ENCODE peak calls at places on chromosomes 13 and 19, in five cellular contexts. One of them, this sample, is unnamed.
A peak's percentile ranks its signal among the peaks of the same experiment; 100 is the strongest.

GRCh38 chr19:512548-513365 is 5.5 kb downstream of the TPGS1 start:
- DNase-seq in activated CD8-positive, alpha-beta T cell treated with anti-CD3 and anti-CD28 coated beads for 36 hours: no peak
- DNase-seq in T-helper 17 cell: no peak
- DNase-seq in activated CD4-positive, CD25-positive, alpha-beta regulatory T cell treated with anti-CD3 and anti-CD28 coated beads, Interleukin-2, amount 50 U/mL, for 16 hours: no peak
- DNase-seq in NCI-H1930: no peak
- DNase-seq in this sample: no peak

GRCh38 chr13:97226788-97227627 is 4.9 kb downstream of the MBNL2 start:
- DNase-seq in T-helper 17 cell: peak; percentile 17
- DNase-seq in activated CD4-positive, CD25-positive, alpha-beta regulatory T cell treated with anti-CD3 and anti-CD28 coated beads, Interleukin-2, amount 50 U/mL, for 16 hours: no peak
- DNase-seq in NCI-H1930: no peak
- DNase-seq in activated CD8-positive, alpha-beta T cell treated with anti-CD3 and anti-CD28 coated beads for 36 hours: peak; percentile 56
- DNase-seq in this sample: no peak

GRCh38 chr19:42279902-42280760 is 11.1 kb downstream of the CIC start:
- DNase-seq in activated CD8-positive, alpha-beta T cell treated with anti-CD3 and anti-CD28 coated beads for 36 hours: peak; percentile 93
- DNase-seq in activated CD4-positive, CD25-positive, alpha-beta regulatory T cell treated with anti-CD3 and anti-CD28 coated beads, Interleukin-2, amount 50 U/mL, for 16 hours: peak; percentile 74
- DNase-seq in NCI-H1930: peak; percentile 86
- DNase-seq in T-helper 17 cell: peak; percentile 73
- DNase-seq in this sample: peak; percentile 97

GRCh38 chr19:1262687-1263123 is 6.4 kb upstream of the CIRBP start:
- DNase-seq in T-helper 17 cell: no peak
- DNase-seq in activated CD4-positive, CD25-positive, alpha-beta regulatory T cell treated with anti-CD3 and anti-CD28 coated beads, Interleukin-2, amount 50 U/mL, for 16 hours: no peak
- DNase-seq in NCI-H1930: no peak
- DNase-seq in activated CD8-positive, alpha-beta T cell treated with anti-CD3 and anti-CD28 coated beads for 36 hours: no peak
- DNase-seq in this sample: no peak

GRCh38 chr13:27000686-27001085 is 170.9 kb downstream of the USP12 start:
- DNase-seq in activated CD8-positive, alpha-beta T cell treated with anti-CD3 and anti-CD28 coated beads for 36 hours: no peak
- DNase-seq in NCI-H1930: no peak
- DNase-seq in T-helper 17 cell: no peak
- DNase-seq in activated CD4-positive, CD25-positive, alpha-beta regulatory T cell treated with anti-CD3 and anti-CD28 coated beads, Interleukin-2, amount 50 U/mL, for 16 hours: no peak
- DNase-seq in this sample: no peak

GRCh38 chr19:47839913-47840312 is 18.2 kb downstream of the CRX start:
- DNase-seq in activated CD8-positive, alpha-beta T cell treated with anti-CD3 and anti-CD28 coated beads for 36 hours: no peak
- DNase-seq in NCI-H1930: no peak
- DNase-seq in T-helper 17 cell: no peak
- DNase-seq in activated CD4-positive, CD25-positive, alpha-beta regulatory T cell treated with anti-CD3 and anti-CD28 coated beads, Interleukin-2, amount 50 U/mL, for 16 hours: no peak
- DNase-seq in this sample: no peak

GRCh38 chr19:49793561-49793840 is 19.6 kb downstream of the FUZ start:
- DNase-seq in T-helper 17 cell: no peak
- DNase-seq in activated CD4-positive, CD25-positive, alpha-beta regulatory T cell treated with anti-CD3 and anti-CD28 coated beads, Interleukin-2, amount 50 U/mL, for 16 hours: no peak
- DNase-seq in activated CD8-positive, alpha-beta T cell treated with anti-CD3 and anti-CD28 coated beads for 36 hours: peak; percentile 32
- DNase-seq in NCI-H1930: no peak
- DNase-seq in this sample: no peak

GRCh38 chr19:35592226-35592625 is 6.3 kb downstream of the PMIS2 start:
- DNase-seq in activated CD4-positive, CD25-positive, alpha-beta regulatory T cell treated with anti-CD3 and anti-CD28 coated beads, Interleukin-2, amount 50 U/mL, for 16 hours: no peak
- DNase-seq in T-helper 17 cell: no peak
- DNase-seq in activated CD8-positive, alpha-beta T cell treated with anti-CD3 and anti-CD28 coated beads for 36 hours: peak; percentile 55
- DNase-seq in NCI-H1930: peak; percentile 25
- DNase-seq in this sample: peak; percentile 42

GRCh38 chr13:109945206-109945960 is 159.0 kb upstream of the IRS2 start:
- DNase-seq in T-helper 17 cell: no peak
- DNase-seq in activated CD8-positive, alpha-beta T cell treated with anti-CD3 and anti-CD28 coated beads for 36 hours: no peak
- DNase-seq in NCI-H1930: no peak
- DNase-seq in activated CD4-positive, CD25-positive, alpha-beta regulatory T cell treated with anti-CD3 and anti-CD28 coated beads, Interleukin-2, amount 50 U/mL, for 16 hours: no peak
- DNase-seq in this sample: no peak

GRCh38 chr19:54388001-54388802 is 23.5 kb upstream of the LAIR1 start:
- DNase-seq in activated CD8-positive, alpha-beta T cell treated with anti-CD3 and anti-CD28 coated beads for 36 hours: peak; percentile 48
- DNase-seq in T-helper 17 cell: no peak
- DNase-seq in NCI-H1930: no peak
- DNase-seq in activated CD4-positive, CD25-positive, alpha-beta regulatory T cell treated with anti-CD3 and anti-CD28 coated beads, Interleukin-2, amount 50 U/mL, for 16 hours: no peak
- DNase-seq in this sample: no peak